ENCODE peak calls at places on chromosomes 5 and 9, in eight cellular contexts. One of them, this sample, is unnamed.

GRCh38 chr5:149028984-149029383 is 33.9 kb downstream of the SH3TC2 start:
- DNase-seq in lower lobe of right lung: no peak
- DNase-seq in effector memory CD4-positive, alpha-beta T cell: no peak
- DNase-seq in iPS DF 6.9: no peak
- DNase-seq in heart right ventricle: no peak
- DNase-seq in CD8-positive, alpha-beta T cell: no peak
- DNase-seq in colonic mucosa: no peak
- DNase-seq in A673: no peak
- DNase-seq in this sample: no peak

GRCh38 chr9:129006328-129007034 is 21.6 kb downstream of the SH3GLB2 start:
- DNase-seq in colonic mucosa: peak; percentile 71
- DNase-seq in CD8-positive, alpha-beta T cell: peak; percentile 41
- DNase-seq in effector memory CD4-positive, alpha-beta T cell: no peak
- DNase-seq in A673: peak; percentile 87
- DNase-seq in lower lobe of right lung: peak; percentile 57
- DNase-seq in iPS DF 6.9: no peak
- DNase-seq in heart right ventricle: peak; percentile 75
- DNase-seq in this sample: no peak

GRCh38 chr5:38465045-38465444 is 91.4 kb downstream of the LIFR start:
- DNase-seq in iPS DF 6.9: no peak
- DNase-seq in heart right ventricle: no peak
- DNase-seq in CD8-positive, alpha-beta T cell: no peak
- DNase-seq in A673: no peak
- DNase-seq in lower lobe of right lung: no peak
- DNase-seq in colonic mucosa: no peak
- DNase-seq in effector memory CD4-positive, alpha-beta T cell: no peak
- DNase-seq in this sample: no peak

GRCh38 chr5:9166202-9167147 is 379.4 kb downstream of the SEMA5A start:
- DNase-seq in iPS DF 6.9: no peak
- DNase-seq in lower lobe of right lung: no peak
- DNase-seq in A673: no peak
- DNase-seq in colonic mucosa: no peak
- DNase-seq in CD8-positive, alpha-beta T cell: no peak
- DNase-seq in heart right ventricle: no peak
- DNase-seq in effector memory CD4-positive, alpha-beta T cell: no peak
- DNase-seq in this sample: no peak

GRCh38 chr9:16138961-16139441 is 586.2 kb downstream of the CCDC171 start:
- DNase-seq in CD8-positive, alpha-beta T cell: no peak
- DNase-seq in heart right ventricle: peak; percentile 69
- DNase-seq in effector memory CD4-positive, alpha-beta T cell: no peak
- DNase-seq in iPS DF 6.9: no peak
- DNase-seq in A673: no peak
- DNase-seq in colonic mucosa: no peak
- DNase-seq in lower lobe of right lung: no peak
- DNase-seq in this sample: no peak

GRCh38 chr5:139457241-139457640 is 5.3 kb downstream of the ECSCR start:
- DNase-seq in colonic mucosa: no peak
- DNase-seq in iPS DF 6.9: no peak
- DNase-seq in A673: no peak
- DNase-seq in lower lobe of right lung: no peak
- DNase-seq in CD8-positive, alpha-beta T cell: no peak
- DNase-seq in effector memory CD4-positive, alpha-beta T cell: no peak
- DNase-seq in heart right ventricle: no peak
- DNase-seq in this sample: no peak

GRCh38 chr5:80227979-80228596 is 27.8 kb downstream of the SERINC5 start:
- DNase-seq in effector memory CD4-positive, alpha-beta T cell: no peak
- DNase-seq in A673: no peak
- DNase-seq in lower lobe of right lung: no peak
- DNase-seq in iPS DF 6.9: no peak
- DNase-seq in heart right ventricle: no peak
- DNase-seq in colonic mucosa: no peak
- DNase-seq in CD8-positive, alpha-beta T cell: no peak
- DNase-seq in this sample: no peak

GRCh38 chr9:134642385-134643181 is 980 bp downstream of the COL5A1 start:
- DNase-seq in lower lobe of right lung: no peak
- DNase-seq in colonic mucosa: peak; percentile 59
- DNase-seq in CD8-positive, alpha-beta T cell: no peak
- DNase-seq in heart right ventricle: peak; percentile 58
- DNase-seq in A673: peak; percentile 75
- DNase-seq in effector memory CD4-positive, alpha-beta T cell: no peak
- DNase-seq in iPS DF 6.9: no peak
- DNase-seq in this sample: no peak

GRCh38 chr9:95071450-95071849 is 246.1 kb downstream of the FANCC start:
- DNase-seq in CD8-positive, alpha-beta T cell: no peak
- DNase-seq in A673: no peak
- DNase-seq in heart right ventricle: no peak
- DNase-seq in effector memory CD4-positive, alpha-beta T cell: no peak
- DNase-seq in colonic mucosa: no peak
- DNase-seq in iPS DF 6.9: no peak
- DNase-seq in lower lobe of right lung: no peak
- DNase-seq in this sample: no peak

GRCh38 chr5:123454236-123454911 is 31.2 kb upstream of the CEP120 start:
- DNase-seq in lower lobe of right lung: no peak
- DNase-seq in CD8-positive, alpha-beta T cell: no peak
- DNase-seq in iPS DF 6.9: no peak
- DNase-seq in effector memory CD4-positive, alpha-beta T cell: no peak
- DNase-seq in colonic mucosa: no peak
- DNase-seq in heart right ventricle: no peak
- DNase-seq in A673: peak; percentile 49
- DNase-seq in this sample: no peak

GRCh38 chr5:56908942-56909293 is 478 bp upstream of the SETD9 start:
- DNase-seq in iPS DF 6.9: no peak
- DNase-seq in effector memory CD4-positive, alpha-beta T cell: no peak
- DNase-seq in lower lobe of right lung: no peak
- DNase-seq in heart right ventricle: no peak
- DNase-seq in A673: no peak
- DNase-seq in colonic mucosa: peak; percentile 73
- DNase-seq in CD8-positive, alpha-beta T cell: no peak
- DNase-seq in this sample: no peak

GRCh38 chr9:94801685-94802084 is 75.2 kb downstream of the AOPEP start:
- DNase-seq in CD8-positive, alpha-beta T cell: no peak
- DNase-seq in colonic mucosa: no peak
- DNase-seq in heart right ventricle: no peak
- DNase-seq in A673: no peak
- DNase-seq in iPS DF 6.9: no peak
- DNase-seq in effector memory CD4-positive, alpha-beta T cell: no peak
- DNase-seq in lower lobe of right lung: no peak
- DNase-seq in this sample: no peak

GRCh38 chr9:124879226-124879625 is 17.3 kb downstream of the ARPC5L start:
- DNase-seq in CD8-positive, alpha-beta T cell: no peak
- DNase-seq in lower lobe of right lung: peak; percentile 43
- DNase-seq in effector memory CD4-positive, alpha-beta T cell: no peak
- DNase-seq in iPS DF 6.9: no peak
- DNase-seq in A673: no peak
- DNase-seq in colonic mucosa: no peak
- DNase-seq in heart right ventricle: no peak
- DNase-seq in this sample: no peak

GRCh38 chr9:124880501-124880900 is 18.6 kb downstream of the ARPC5L start:
- DNase-seq in CD8-positive, alpha-beta T cell: no peak
- DNase-seq in lower lobe of right lung: peak; percentile 3
- DNase-seq in heart right ventricle: no peak
- DNase-seq in A673: no peak
- DNase-seq in iPS DF 6.9: no peak
- DNase-seq in colonic mucosa: no peak
- DNase-seq in effector memory CD4-positive, alpha-beta T cell: no peak
- DNase-seq in this sample: no peak

GRCh38 chr9:124878518-124878917 is 16.6 kb downstream of the ARPC5L start:
- DNase-seq in heart right ventricle: no peak
- DNase-seq in CD8-positive, alpha-beta T cell: no peak
- DNase-seq in lower lobe of right lung: no peak
- DNase-seq in colonic mucosa: no peak
- DNase-seq in effector memory CD4-positive, alpha-beta T cell: no peak
- DNase-seq in iPS DF 6.9: no peak
- DNase-seq in A673: no peak
- DNase-seq in this sample: no peak

GRCh38 chr9:124882221-124882620 is 20.3 kb downstream of the ARPC5L start:
- DNase-seq in lower lobe of right lung: peak; percentile 39
- DNase-seq in heart right ventricle: no peak
- DNase-seq in CD8-positive, alpha-beta T cell: no peak
- DNase-seq in iPS DF 6.9: no peak
- DNase-seq in A673: no peak
- DNase-seq in effector memory CD4-positive, alpha-beta T cell: no peak
- DNase-seq in colonic mucosa: no peak
- DNase-seq in this sample: no peak

DNA sequence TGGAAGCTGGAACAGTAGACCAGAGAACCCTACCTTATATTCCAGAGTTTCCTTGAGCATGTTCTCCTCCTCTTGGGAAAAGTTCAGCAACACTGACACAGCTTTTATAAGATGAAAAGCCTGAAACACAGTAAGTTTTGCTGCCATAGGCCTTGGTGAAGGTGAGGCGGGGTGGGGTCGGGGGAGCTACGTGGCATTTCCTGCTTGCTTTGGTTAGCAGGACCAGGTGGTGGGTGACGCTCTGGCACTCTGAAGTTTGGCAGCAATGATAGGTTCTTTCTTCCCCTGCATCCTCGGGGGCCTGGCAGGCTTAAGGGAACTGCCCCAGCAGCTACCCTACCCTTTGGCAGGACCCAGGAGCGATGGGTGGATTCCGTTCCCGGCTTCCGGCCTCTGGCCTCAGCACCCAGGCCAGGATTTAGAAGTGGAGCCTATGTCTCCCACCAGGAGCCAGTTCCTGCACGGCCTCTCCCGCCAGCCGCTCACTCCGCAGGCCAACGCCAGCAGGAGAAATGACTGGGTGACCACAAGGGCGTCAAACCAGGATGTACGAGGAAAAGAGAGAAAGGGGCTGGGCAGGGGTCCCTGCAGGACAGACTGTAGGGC is 19.3 kb downstream of the ARPC5L start:
- DNase-seq in effector memory CD4-positive, alpha-beta T cell: no peak
- DNase-seq in iPS DF 6.9: no peak
- DNase-seq in A673: no peak
- DNase-seq in colonic mucosa: no peak
- DNase-seq in heart right ventricle: no peak
- DNase-seq in CD8-positive, alpha-beta T cell: no peak
- DNase-seq in lower lobe of right lung: peak; percentile 21
- DNase-seq in this sample: peak; percentile 17
- H3K4me3 ChIP-seq in effector memory CD4-positive, alpha-beta T cell: no peak overlapping the region
- H3K4me3 ChIP-seq in iPS DF 6.9: no peak overlapping the region
- H3K4me3 ChIP-seq in A673: no peak overlapping the region
- H3K4me3 ChIP-seq in colonic mucosa: no peak overlapping the region
- H3K4me3 ChIP-seq in heart right ventricle: no peak overlapping the region
- H3K4me3 ChIP-seq in CD8-positive, alpha-beta T cell: no peak overlapping the region
- H3K4me3 ChIP-seq in lower lobe of right lung: no peak overlapping the region
- H3K4me3 ChIP-seq in this sample: no peak overlapping the region

DNA sequence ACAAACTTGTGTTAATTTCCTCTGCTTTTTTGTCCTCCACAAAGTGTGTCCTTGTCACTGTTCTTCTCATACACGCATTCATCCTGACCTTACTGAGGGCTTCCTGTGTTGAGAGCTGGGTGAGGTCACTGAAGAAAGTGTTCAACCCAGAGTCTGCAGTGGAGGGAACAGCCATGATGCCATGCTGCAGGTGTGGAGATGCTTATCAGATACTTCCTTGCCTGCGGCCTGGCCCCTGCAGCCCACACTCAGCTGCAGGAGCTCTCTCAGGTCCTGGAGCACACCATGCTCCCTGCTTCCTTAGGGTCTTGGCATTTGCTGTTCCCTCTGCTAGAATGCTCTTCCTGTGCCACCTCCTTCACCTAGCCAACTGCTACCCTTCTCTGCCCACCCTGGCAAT is 108.1 kb upstream of the SPRY4 start:
- DNase-seq in A673: no peak
- DNase-seq in iPS DF 6.9: no peak
- DNase-seq in heart right ventricle: no peak
- DNase-seq in lower lobe of right lung: no peak
- DNase-seq in effector memory CD4-positive, alpha-beta T cell: peak; percentile 43
- DNase-seq in colonic mucosa: no peak
- DNase-seq in CD8-positive, alpha-beta T cell: peak; percentile 44
- DNase-seq in this sample: peak; percentile 46
- H3K27ac ChIP-seq in A673: peak overlapping the region; percentile 58
- H3K27ac ChIP-seq in iPS DF 6.9: no peak overlapping the region
- H3K27ac ChIP-seq in heart right ventricle: no peak overlapping the region
- H3K27ac ChIP-seq in lower lobe of right lung: peak overlapping the region; percentile 46
- H3K27ac ChIP-seq in effector memory CD4-positive, alpha-beta T cell: peak overlapping the region; percentile 65
- H3K27ac ChIP-seq in colonic mucosa: peak overlapping the region; percentile 9
- H3K27ac ChIP-seq in CD8-positive, alpha-beta T cell: no peak overlapping the region
- H3K27ac ChIP-seq in this sample: peak overlapping the region; percentile 52

GRCh38 chr5:14406554-14406849 is 175.1 kb upstream of the OTULINL start:
- DNase-seq in lower lobe of right lung: no peak
- DNase-seq in A673: no peak
- DNase-seq in effector memory CD4-positive, alpha-beta T cell: no peak
- DNase-seq in iPS DF 6.9: no peak
- DNase-seq in CD8-positive, alpha-beta T cell: no peak
- DNase-seq in heart right ventricle: no peak
- DNase-seq in colonic mucosa: no peak
- DNase-seq in this sample: no peak
- H3K4me3 ChIP-seq in lower lobe of right lung: no peak overlapping the region
- H3K4me3 ChIP-seq in A673: no peak overlapping the region
- H3K4me3 ChIP-seq in effector memory CD4-positive, alpha-beta T cell: no peak overlapping the region
- H3K4me3 ChIP-seq in iPS DF 6.9: no peak overlapping the region
- H3K4me3 ChIP-seq in CD8-positive, alpha-beta T cell: no peak overlapping the region
- H3K4me3 ChIP-seq in heart right ventricle: no peak overlapping the region
- H3K4me3 ChIP-seq in colonic mucosa: no peak overlapping the region
- H3K4me3 ChIP-seq in this sample: no peak overlapping the region

GRCh38 chr5:53114988-53115387 is 5.4 kb upstream of the MOCS2 start:
- DNase-seq in heart right ventricle: no peak
- DNase-seq in iPS DF 6.9: no peak
- DNase-seq in CD8-positive, alpha-beta T cell: no peak
- DNase-seq in effector memory CD4-positive, alpha-beta T cell: no peak
- DNase-seq in A673: peak; percentile 19
- DNase-seq in colonic mucosa: no peak
- DNase-seq in lower lobe of right lung: no peak
- DNase-seq in this sample: no peak

GRCh38 chr5:53123702-53124101 is 14.1 kb upstream of the MOCS2 start:
- DNase-seq in iPS DF 6.9: no peak
- DNase-seq in A673: peak; percentile 8
- DNase-seq in CD8-positive, alpha-beta T cell: no peak
- DNase-seq in heart right ventricle: no peak
- DNase-seq in colonic mucosa: no peak
- DNase-seq in lower lobe of right lung: no peak
- DNase-seq in effector memory CD4-positive, alpha-beta T cell: no peak
- DNase-seq in this sample: peak; percentile 9

GRCh38 chr5:53116597-53116996 is 7.0 kb upstream of the MOCS2 start:
- DNase-seq in colonic mucosa: no peak
- DNase-seq in iPS DF 6.9: no peak
- DNase-seq in CD8-positive, alpha-beta T cell: no peak
- DNase-seq in heart right ventricle: no peak
- DNase-seq in effector memory CD4-positive, alpha-beta T cell: no peak
- DNase-seq in lower lobe of right lung: no peak
- DNase-seq in A673: no peak
- DNase-seq in this sample: no peak

GRCh38 chr5:53118879-53119278 is 9.3 kb upstream of the MOCS2 start:
- DNase-seq in heart right ventricle: no peak
- DNase-seq in iPS DF 6.9: no peak
- DNase-seq in effector memory CD4-positive, alpha-beta T cell: no peak
- DNase-seq in lower lobe of right lung: no peak
- DNase-seq in CD8-positive, alpha-beta T cell: no peak
- DNase-seq in colonic mucosa: no peak
- DNase-seq in A673: no peak
- DNase-seq in this sample: no peak

DNA sequence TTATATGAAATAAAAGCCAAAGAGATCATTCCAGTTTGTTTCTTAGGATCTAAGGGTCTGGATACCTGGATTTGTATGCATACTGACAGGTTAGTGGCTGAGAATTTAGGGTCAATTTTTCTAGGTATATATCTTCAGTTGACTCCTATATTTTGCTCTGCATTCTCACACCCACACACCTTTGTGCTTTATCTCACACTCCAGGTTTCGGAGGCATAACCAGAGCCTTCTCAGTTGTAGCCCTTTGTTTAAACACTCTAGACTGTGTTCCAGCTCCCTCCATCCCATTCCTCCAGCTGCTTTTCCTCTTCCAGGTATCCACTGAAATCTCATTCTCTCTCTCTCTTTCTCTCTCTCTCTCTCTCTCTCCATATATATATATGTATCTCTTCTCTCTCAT is 10.6 kb upstream of the MOCS2 start:
- DNase-seq in heart right ventricle: no peak
- DNase-seq in lower lobe of right lung: no peak
- DNase-seq in CD8-positive, alpha-beta T cell: no peak
- DNase-seq in effector memory CD4-positive, alpha-beta T cell: no peak
- DNase-seq in A673: no peak
- DNase-seq in colonic mucosa: no peak
- DNase-seq in iPS DF 6.9: no peak
- DNase-seq in this sample: no peak
- H3K27ac ChIP-seq in heart right ventricle: no peak overlapping the region
- H3K27ac ChIP-seq in lower lobe of right lung: no peak overlapping the region
- H3K27ac ChIP-seq in CD8-positive, alpha-beta T cell: no peak overlapping the region
- H3K27ac ChIP-seq in effector memory CD4-positive, alpha-beta T cell: no peak overlapping the region
- H3K27ac ChIP-seq in A673: no peak overlapping the region
- H3K27ac ChIP-seq in colonic mucosa: no peak overlapping the region
- H3K27ac ChIP-seq in iPS DF 6.9: no peak overlapping the region
- H3K27ac ChIP-seq in this sample: no peak overlapping the region